ENCODE peak calls at places on chromosomes 3 and 15, in six cellular contexts. One of them, this sample, is unnamed.

GRCh38 chr15:45637552-45638033 is 2.8 kb downstream of the SQOR start:
- DNase-seq in A549: peak
- DNase-seq in K562: peak
- DNase-seq in GM12878: peak
- DNase-seq in H1: no peak
- DNase-seq in SK-N-SH: no peak
- DNase-seq in this sample: peak

GRCh38 chr15:79117442-79118204 is 27.0 kb upstream of the RASGRF1 start:
- DNase-seq in A549: no peak
- DNase-seq in K562: no peak
- DNase-seq in GM12878: no peak
- DNase-seq in H1: peak
- DNase-seq in SK-N-SH: no peak
- DNase-seq in this sample: no peak

GRCh38 chr15:82599862-82600261 is 47.3 kb downstream of the CPEB1 start:
- DNase-seq in A549: no peak
- DNase-seq in K562: no peak
- DNase-seq in GM12878: no peak
- DNase-seq in H1: no peak
- DNase-seq in SK-N-SH: no peak
- DNase-seq in this sample: no peak

GRCh38 chr3:57892423-57892822 is 115.8 kb upstream of the FLNB start:
- DNase-seq in A549: no peak
- DNase-seq in K562: no peak
- DNase-seq in GM12878: no peak
- DNase-seq in H1: no peak
- DNase-seq in SK-N-SH: no peak
- DNase-seq in this sample: no peak

GRCh38 chr3:31159331-31160039 is 265.0 kb upstream of the GADL1 start:
- DNase-seq in A549: no peak
- DNase-seq in K562: no peak
- DNase-seq in GM12878: no peak
- DNase-seq in H1: no peak
- DNase-seq in SK-N-SH: no peak
- DNase-seq in this sample: no peak

GRCh38 chr3:169120928-169121327 is 542.6 kb downstream of the MECOM start:
- DNase-seq in A549: no peak
- DNase-seq in K562: no peak
- DNase-seq in GM12878: no peak
- DNase-seq in H1: no peak
- DNase-seq in SK-N-SH: no peak
- DNase-seq in this sample: no peak

GRCh38 chr15:55823699-55824098 is 80.7 kb upstream of the PRTG start:
- DNase-seq in A549: no peak
- DNase-seq in K562: no peak
- DNase-seq in GM12878: no peak
- DNase-seq in H1: no peak
- DNase-seq in SK-N-SH: no peak
- DNase-seq in this sample: no peak

GRCh38 chr3:180926526-180926925 is 14.1 kb downstream of the FXR1 start:
- DNase-seq in A549: no peak
- DNase-seq in K562: no peak
- DNase-seq in GM12878: no peak
- DNase-seq in H1: no peak
- DNase-seq in SK-N-SH: no peak
- DNase-seq in this sample: no peak

GRCh38 chr3:126414406-126414805 is 19.7 kb downstream of the CFAP100 start:
- DNase-seq in A549: no peak
- DNase-seq in K562: no peak
- DNase-seq in GM12878: no peak
- DNase-seq in H1: no peak
- DNase-seq in SK-N-SH: no peak
- DNase-seq in this sample: no peak

GRCh38 chr3:31710123-31710841 is 177.6 kb downstream of the STT3B start:
- DNase-seq in A549: no peak
- DNase-seq in K562: no peak
- DNase-seq in GM12878: no peak
- DNase-seq in H1: no peak
- DNase-seq in SK-N-SH: no peak
- DNase-seq in this sample: no peak

GRCh38 chr3:66483006-66483928 is 17.6 kb downstream of the LRIG1 start:
- DNase-seq in A549: no peak
- DNase-seq in K562: no peak
- DNase-seq in GM12878: no peak
- DNase-seq in H1: no peak
- DNase-seq in SK-N-SH: peak
- DNase-seq in this sample: no peak

GRCh38 chr3:61903931-61904657 is 342.7 kb downstream of the PTPRG start:
- DNase-seq in A549: no peak
- DNase-seq in K562: no peak
- DNase-seq in GM12878: no peak
- DNase-seq in H1: no peak
- DNase-seq in SK-N-SH: no peak
- DNase-seq in this sample: no peak

GRCh38 chr3:107999215-107999775 is 91.5 kb downstream of the CD47 start:
- DNase-seq in A549: no peak
- DNase-seq in K562: no peak
- DNase-seq in GM12878: no peak
- DNase-seq in H1: no peak
- DNase-seq in SK-N-SH: no peak
- DNase-seq in this sample: no peak

GRCh38 chr3:2950159-2950558 is 160.0 kb downstream of the IL5RA start:
- DNase-seq in A549: no peak
- DNase-seq in K562: no peak
- DNase-seq in GM12878: no peak
- DNase-seq in H1: no peak
- DNase-seq in SK-N-SH: no peak
- DNase-seq in this sample: no peak

GRCh38 chr15:73239564-73240208 is 129.1 kb downstream of the HCN4 start:
- DNase-seq in A549: no peak
- DNase-seq in K562: no peak
- DNase-seq in GM12878: no peak
- DNase-seq in H1: no peak
- DNase-seq in SK-N-SH: peak
- DNase-seq in this sample: no peak

GRCh38 chr3:158522737-158523136 is 48.3 kb upstream of the MLF1 start:
- DNase-seq in A549: no peak
- DNase-seq in K562: no peak
- DNase-seq in GM12878: no peak
- DNase-seq in H1: no peak
- DNase-seq in SK-N-SH: no peak
- DNase-seq in this sample: no peak

GRCh38 chr15:34804776-34805175 is 9.4 kb upstream of the ACTC1 start:
- DNase-seq in A549: no peak
- DNase-seq in K562: no peak
- DNase-seq in GM12878: no peak
- DNase-seq in H1: no peak
- DNase-seq in SK-N-SH: no peak
- DNase-seq in this sample: no peak

GRCh38 chr15:70096215-70096974 is 1.3 kb downstream of the TLE3 start:
- DNase-seq in A549: peak
- DNase-seq in K562: peak
- DNase-seq in GM12878: no peak
- DNase-seq in H1: no peak
- DNase-seq in SK-N-SH: peak
- DNase-seq in this sample: no peak

GRCh38 chr15:48330045-48330840 is 986 bp upstream of the DUT start:
- DNase-seq in A549: no peak
- DNase-seq in K562: no peak
- DNase-seq in GM12878: no peak
- DNase-seq in H1: no peak
- DNase-seq in SK-N-SH: no peak
- DNase-seq in this sample: no peak

GRCh38 chr15:90871716-90872480 is 3.5 kb downstream of the FURIN start:
- DNase-seq in A549: no peak
- DNase-seq in K562: peak
- DNase-seq in GM12878: no peak
- DNase-seq in H1: peak
- DNase-seq in SK-N-SH: peak
- DNase-seq in this sample: no peak
- TF ChIP-seq RFX5 in A549: no peak
- TF ChIP-seq RFX5 in K562: no peak
- TF ChIP-seq RFX5 in GM12878: no peak
- TF ChIP-seq RFX5 in H1: no peak
- TF ChIP-seq RFX5 in SK-N-SH: no peak
- TF ChIP-seq RFX5 in this sample: no peak

DNA sequence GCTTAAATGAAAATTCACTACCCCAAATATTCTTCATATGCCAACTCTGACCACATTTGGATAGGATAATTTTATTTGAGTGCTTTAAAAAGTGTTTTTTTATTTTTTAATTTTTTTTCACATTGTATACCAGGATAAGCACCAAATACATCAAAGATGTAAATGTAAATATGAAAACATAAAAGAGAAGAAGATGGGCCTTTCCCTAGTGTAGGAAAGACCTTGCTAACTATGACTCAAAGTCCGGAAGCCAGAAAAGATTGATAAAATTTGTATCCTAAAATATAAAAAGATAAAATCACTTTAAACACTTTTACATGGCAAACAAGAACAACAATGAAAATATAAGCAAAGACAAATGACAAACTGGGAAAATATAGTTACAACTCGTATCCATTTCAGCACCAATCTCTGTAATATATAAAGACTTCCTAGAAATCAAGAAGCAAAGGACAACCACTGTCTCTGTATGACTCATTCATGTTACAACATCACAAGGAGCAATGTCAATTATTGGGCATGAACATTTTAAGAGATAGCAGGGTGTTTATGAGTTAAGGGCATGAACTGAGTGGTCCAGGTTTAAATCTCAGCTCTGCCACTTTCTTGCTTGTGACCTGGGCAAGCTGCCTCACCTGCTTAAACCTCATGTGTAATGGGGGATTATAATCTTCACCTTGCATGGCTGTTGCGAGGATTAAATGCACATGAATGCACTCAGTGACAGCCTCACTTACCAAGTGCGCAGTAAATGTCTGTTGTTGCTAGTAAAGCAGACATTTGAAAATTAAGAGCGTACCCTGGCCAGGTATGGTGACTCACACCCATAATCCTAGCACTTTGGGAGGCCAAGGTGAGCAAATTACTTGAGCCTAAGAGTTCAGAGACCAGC is 25.3 kb upstream of the ARHGEF3 start:
- DNase-seq in A549: no peak
- DNase-seq in K562: no peak
- DNase-seq in GM12878: no peak
- DNase-seq in H1: no peak
- DNase-seq in SK-N-SH: no peak
- DNase-seq in this sample: peak
- TF ChIP-seq CHD2 in A549: no peak
- TF ChIP-seq CHD2 in K562: no peak
- TF ChIP-seq CHD2 in GM12878: no peak
- TF ChIP-seq CHD2 in H1: no peak
- TF ChIP-seq CHD2 in SK-N-SH: no peak
- TF ChIP-seq CHD2 in this sample: no peak

GRCh38 chr15:60003243-60004018 is 680 bp upstream of the FOXB1 start:
- DNase-seq in A549: no peak
- DNase-seq in K562: no peak
- DNase-seq in GM12878: no peak
- DNase-seq in H1: no peak
- DNase-seq in SK-N-SH: peak
- DNase-seq in this sample: no peak
- TF ChIP-seq RFX5 in A549: no peak
- TF ChIP-seq RFX5 in K562: no peak
- TF ChIP-seq RFX5 in GM12878: no peak
- TF ChIP-seq RFX5 in H1: no peak
- TF ChIP-seq RFX5 in SK-N-SH: no peak
- TF ChIP-seq RFX5 in this sample: no peak

DNA sequence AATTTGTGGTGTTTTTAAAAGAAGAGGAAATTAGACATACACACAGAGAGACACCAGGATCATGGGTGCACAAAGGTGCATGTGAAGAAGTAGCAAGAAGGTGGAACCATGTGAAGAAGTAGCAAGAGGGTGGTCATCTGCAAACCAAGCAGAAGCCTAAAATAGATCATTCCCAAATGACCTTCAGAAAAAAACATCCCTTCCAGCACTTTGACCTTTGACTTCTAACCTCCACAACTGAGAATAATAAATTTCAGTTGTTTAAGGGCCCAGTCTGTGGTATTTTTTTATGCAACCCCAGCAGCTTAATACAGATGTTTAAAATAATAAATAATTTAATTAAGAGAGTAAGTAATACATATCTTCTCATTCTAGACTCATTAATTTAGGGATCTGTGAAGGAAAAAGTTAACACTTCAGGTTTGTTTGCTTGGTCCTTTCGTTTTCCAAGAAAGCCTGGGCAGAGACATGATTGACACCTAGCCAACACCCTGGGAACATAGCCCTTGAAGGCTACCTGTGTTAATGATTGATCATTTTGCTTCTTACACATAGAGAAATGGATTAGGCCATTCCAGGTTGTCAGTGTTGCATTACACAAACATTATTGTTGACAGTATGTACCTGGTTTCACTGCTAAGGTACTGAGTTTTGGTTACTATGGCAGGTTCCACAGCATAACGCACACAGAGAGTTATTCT is 1331.2 kb upstream of the GBE1 start:
- DNase-seq in A549: no peak
- DNase-seq in K562: no peak
- DNase-seq in GM12878: no peak
- DNase-seq in H1: no peak
- DNase-seq in SK-N-SH: no peak
- DNase-seq in this sample: no peak
- TF ChIP-seq CHD2 in A549: no peak
- TF ChIP-seq CHD2 in K562: no peak
- TF ChIP-seq CHD2 in GM12878: no peak
- TF ChIP-seq CHD2 in H1: no peak
- TF ChIP-seq CHD2 in SK-N-SH: no peak
- TF ChIP-seq CHD2 in this sample: no peak

GRCh38 chr15:80764535-80764934 is 14.6 kb upstream of the CEMIP start:
- DNase-seq in A549: no peak
- DNase-seq in K562: no peak
- DNase-seq in GM12878: no peak
- DNase-seq in H1: no peak
- DNase-seq in SK-N-SH: no peak
- DNase-seq in this sample: no peak
- TF ChIP-seq RFX5 in A549: no peak
- TF ChIP-seq RFX5 in K562: no peak
- TF ChIP-seq RFX5 in GM12878: no peak
- TF ChIP-seq RFX5 in H1: no peak
- TF ChIP-seq RFX5 in SK-N-SH: no peak
- TF ChIP-seq RFX5 in this sample: no peak